ENCODE peak calls at places on chromosomes 5 and 9, in five cellular contexts. C is HEK293T, U is H1, M is HepG2, H is GM12878. W is an unnamed sample.
A peak's percentile ranks its signal among the peaks of the same experiment; 100 is the strongest.

GRCh38 chr5:178289438-178289837 is 56.8 kb upstream of the PHYKPL start:
- DNase-seq in C (no peak), U (no peak), M (no peak), H (no peak), W (no peak)

GRCh38 chr5:133861161-133861737 is 107.2 kb downstream of the C5orf15 start:
- DNase-seq in C (no peak), U (no peak), M (no peak), H (no peak), W (no peak)

GRCh38 chr5:61965074-61965473 is 340.9 kb upstream of the KIF2A start:
- DNase-seq in C (no peak), U (no peak), M (no peak), H (no peak), W (no peak)

GRCh38 chr5:123626051-123626450 is 114.1 kb downstream of the CSNK1G3 start:
- DNase-seq in C (no peak), U (no peak), M (no peak), H (no peak), W (no peak)

GRCh38 chr9:134650431-134651190 is 9.0 kb downstream of the COL5A1 start:
- DNase-seq in C (no peak), U (no peak), M (no peak), H (no peak), W (no peak)

GRCh38 chr5:31854181-31854624 is 215.3 kb downstream of the PDZD2 start:
- DNase-seq in C (no peak), U (peak; percentile 38), M (no peak), H (no peak), W (peak; percentile 50)

GRCh38 chr5:15026506-15026905 is 154.9 kb upstream of the ANKH start:
- DNase-seq in C (no peak), U (no peak), M (no peak), H (no peak), W (no peak)

GRCh38 chr5:80931423-80931822 is 28.7 kb upstream of the RASGRF2 start:
- DNase-seq in C (no peak), U (no peak), M (no peak), H (no peak), W (no peak)

GRCh38 chr5:101534486-101535110 is 631.5 kb upstream of the ST8SIA4 start:
- DNase-seq in C (no peak), U (no peak), M (no peak), H (no peak), W (peak; percentile 1)

GRCh38 chr5:156640751-156641241 is 209.3 kb upstream of the PPP1R2B start:
- DNase-seq in C (no peak), U (no peak), M (no peak), H (no peak), W (no peak)

GRCh38 chr5:72417333-72418062 is 89.7 kb downstream of the ZNF366 start:
- DNase-seq in C (no peak), U (no peak), M (no peak), H (no peak), W (no peak)

GRCh38 chr5:72415926-72416325 is 91.3 kb downstream of the ZNF366 start:
- DNase-seq in C (no peak), U (no peak), M (no peak), H (no peak), W (no peak)

GRCh38 chr5:72412283-72413055 is 92.3 kb downstream of the PTCD2 start:
- DNase-seq in C (no peak), U (no peak), M (no peak), H (no peak), W (no peak)

GRCh38 chr5:72418271-72418670 is 88.9 kb downstream of the ZNF366 start:
- DNase-seq in C (no peak), U (no peak), M (no peak), H (no peak), W (no peak)
- TF ChIP-seq SUZ12 in C (no peak), U (no peak), M (no peak), H (no peak), W (no peak)

GRCh38 chr5:99105216-99105615 is 176.4 kb upstream of the CHD1 start:
- DNase-seq in C (no peak), U (no peak), M (no peak), H (no peak), W (no peak)

GRCh38 chr5:99099691-99100090 is 170.9 kb upstream of the CHD1 start:
- DNase-seq in C (no peak), U (no peak), M (no peak), H (no peak), W (no peak)

GRCh38 chr5:99102073-99102697 is 173.4 kb upstream of the CHD1 start:
- DNase-seq in C (no peak), U (no peak), M (no peak), H (no peak), W (no peak)

GRCh38 chr5:99104538-99105132 is 175.8 kb upstream of the CHD1 start:
- DNase-seq in C (peak; percentile 40), U (no peak), M (peak; percentile 13), H (no peak), W (peak; percentile 9)
- TF ChIP-seq SUZ12 in C (no peak), U (no peak), M (no peak), H (no peak), W (no peak)

DNA sequence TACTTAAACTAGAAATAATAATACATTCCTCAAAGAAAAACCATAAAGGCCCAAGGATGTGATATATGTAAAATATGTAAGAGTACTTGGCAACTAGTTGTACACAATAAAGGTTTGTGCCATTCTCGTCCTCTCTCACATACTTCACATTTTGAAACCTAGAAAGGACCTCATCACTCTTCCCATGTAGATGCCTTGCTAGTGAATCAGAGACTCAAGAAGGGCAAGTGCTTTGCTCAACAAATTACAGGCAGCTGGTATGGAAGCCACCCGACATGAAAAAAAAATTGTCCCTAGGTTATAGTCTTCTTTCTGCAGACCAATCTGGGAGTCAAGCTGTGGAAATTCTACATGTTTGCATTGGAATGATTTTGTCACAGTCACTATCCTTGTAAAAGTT is 31.7 kb downstream of the ADRB2 start:
- DNase-seq in C (no peak), U (no peak), M (no peak), H (no peak), W (no peak)
- TF ChIP-seq SUZ12 in C (no peak), U (no peak), M (no peak), H (no peak), W (no peak)

GRCh38 chr5:168472329-168472728 is 13.9 kb upstream of the RARS1 start:
- DNase-seq in C (no peak), U (no peak), M (no peak), H (no peak), W (peak; percentile 44)
- TF ChIP-seq SUZ12 in C (no peak), U (no peak), M (no peak), H (no peak), W (no peak)

DNA sequence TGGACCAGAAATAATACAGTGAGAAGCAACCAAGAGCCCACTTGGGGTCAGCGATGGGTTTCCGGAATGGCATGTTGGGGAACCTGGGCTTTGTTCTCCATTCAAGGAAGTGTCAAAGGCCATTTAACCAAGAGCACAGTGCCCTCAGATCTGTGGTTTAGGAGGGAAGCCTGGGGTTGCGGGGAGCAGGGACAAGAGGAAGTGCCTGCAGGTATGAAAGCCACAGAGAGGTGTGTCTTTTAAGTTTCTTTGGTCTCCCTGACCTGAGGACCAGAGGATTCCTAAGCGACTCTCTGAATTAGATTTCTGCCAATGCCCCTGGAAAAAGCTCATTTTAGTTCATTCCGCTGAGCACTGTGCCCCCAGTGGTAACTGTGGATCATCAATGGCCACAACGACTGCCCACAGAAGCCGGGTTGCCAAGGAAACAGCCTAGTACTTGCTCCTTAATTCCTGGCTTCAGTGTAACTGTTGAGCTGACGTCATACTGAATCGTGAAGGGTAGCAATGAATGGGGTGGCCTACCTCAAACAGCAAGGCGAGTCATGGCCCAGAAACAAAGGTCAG is 107.3 kb upstream of the SPIN1 start:
- DNase-seq in C (no peak), U (peak; percentile 19), M (no peak), H (no peak), W (peak; percentile 65)
- TF ChIP-seq SUZ12 in C (no peak), U (no peak), M (no peak), H (no peak), W (no peak)

GRCh38 chr9:120888626-120889025 is 11.6 kb upstream of the PHF19 start:
- DNase-seq in C (no peak), U (no peak), M (no peak), H (no peak), W (no peak)

GRCh38 chr9:120891255-120891954 is 14.4 kb upstream of the PHF19 start:
- DNase-seq in C (no peak), U (no peak), M (no peak), H (no peak), W (no peak)

GRCh38 chr9:120889606-120890396 is 12.8 kb upstream of the PHF19 start:
- DNase-seq in C (no peak), U (no peak), M (no peak), H (no peak), W (no peak)

GRCh38 chr9:120892177-120892747 is 15.3 kb upstream of the PHF19 start:
- DNase-seq in C (no peak), U (no peak), M (no peak), H (peak; percentile 94), W (no peak)

GRCh38 chr9:120890415-120891254 is 13.6 kb upstream of the PHF19 start:
- DNase-seq in C (no peak), U (no peak), M (no peak), H (no peak), W (no peak)
- TF ChIP-seq SUZ12 in C (no peak), U (no peak), M (no peak), H (no peak), W (no peak)

GRCh38 chr5:89457411-89458329 is 574.7 kb upstream of the MEF2C start:
- DNase-seq in C (no peak), U (no peak), M (no peak), H (no peak), W (no peak)
- TF ChIP-seq SUZ12 in C (no peak), U (no peak), M (no peak), H (no peak), W (no peak)